ENCODE peak calls at places on chromosomes 3 and 15, in eight cellular contexts. One of them, this sample, is unnamed.

GRCh38 chr15:98439523-98439942 is 208.8 kb upstream of the IGF1R start:
- DNase-seq in upper lobe of right lung: no peak
- DNase-seq in cardiac fibroblast: no peak
- DNase-seq in LoVo: no peak
- DNase-seq in heart right ventricle: no peak
- DNase-seq in nucleus accumbens: no peak
- DNase-seq in psoas muscle: no peak
- DNase-seq in activated T-cell treated with anti-CD3 and anti-CD28 coated beads for 24 hours: no peak
- DNase-seq in this sample: no peak

GRCh38 chr3:12890610-12891390 is 49.4 kb upstream of the RPL32 start:
- DNase-seq in upper lobe of right lung: no peak
- DNase-seq in cardiac fibroblast: no peak
- DNase-seq in LoVo: no peak
- DNase-seq in heart right ventricle: no peak
- DNase-seq in nucleus accumbens: no peak
- DNase-seq in psoas muscle: peak
- DNase-seq in activated T-cell treated with anti-CD3 and anti-CD28 coated beads for 24 hours: no peak
- DNase-seq in this sample: no peak

GRCh38 chr15:78457101-78457500 is 19.1 kb downstream of the IREB2 start:
- DNase-seq in upper lobe of right lung: no peak
- DNase-seq in cardiac fibroblast: peak
- DNase-seq in LoVo: peak
- DNase-seq in heart right ventricle: no peak
- DNase-seq in nucleus accumbens: no peak
- DNase-seq in psoas muscle: no peak
- DNase-seq in activated T-cell treated with anti-CD3 and anti-CD28 coated beads for 24 hours: no peak
- DNase-seq in this sample: peak

GRCh38 chr3:9934235-9934621 is 594 bp downstream of the CRELD1 start:
- DNase-seq in upper lobe of right lung: no peak
- DNase-seq in cardiac fibroblast: no peak
- DNase-seq in LoVo: no peak
- DNase-seq in heart right ventricle: no peak
- DNase-seq in nucleus accumbens: no peak
- DNase-seq in psoas muscle: no peak
- DNase-seq in activated T-cell treated with anti-CD3 and anti-CD28 coated beads for 24 hours: no peak
- DNase-seq in this sample: no peak

GRCh38 chr15:48102167-48102566 is 18.6 kb upstream of the SLC24A5 start:
- DNase-seq in upper lobe of right lung: no peak
- DNase-seq in cardiac fibroblast: no peak
- DNase-seq in LoVo: no peak
- DNase-seq in heart right ventricle: no peak
- DNase-seq in nucleus accumbens: no peak
- DNase-seq in psoas muscle: no peak
- DNase-seq in activated T-cell treated with anti-CD3 and anti-CD28 coated beads for 24 hours: no peak
- DNase-seq in this sample: no peak

GRCh38 chr3:144429719-144430121 is 458.1 kb downstream of the DIPK2A start:
- DNase-seq in upper lobe of right lung: no peak
- DNase-seq in cardiac fibroblast: no peak
- DNase-seq in LoVo: no peak
- DNase-seq in heart right ventricle: no peak
- DNase-seq in nucleus accumbens: no peak
- DNase-seq in psoas muscle: no peak
- DNase-seq in activated T-cell treated with anti-CD3 and anti-CD28 coated beads for 24 hours: no peak
- DNase-seq in this sample: no peak

GRCh38 chr3:128683957-128684356 is 33.3 kb upstream of the RPN1 start:
- DNase-seq in upper lobe of right lung: no peak
- DNase-seq in cardiac fibroblast: no peak
- DNase-seq in LoVo: no peak
- DNase-seq in heart right ventricle: no peak
- DNase-seq in nucleus accumbens: no peak
- DNase-seq in psoas muscle: no peak
- DNase-seq in activated T-cell treated with anti-CD3 and anti-CD28 coated beads for 24 hours: no peak
- DNase-seq in this sample: no peak

GRCh38 chr15:55222588-55222987 is 25.8 kb upstream of the RSL24D1 start:
- DNase-seq in upper lobe of right lung: no peak
- DNase-seq in cardiac fibroblast: no peak
- DNase-seq in LoVo: no peak
- DNase-seq in heart right ventricle: no peak
- DNase-seq in nucleus accumbens: no peak
- DNase-seq in psoas muscle: no peak
- DNase-seq in activated T-cell treated with anti-CD3 and anti-CD28 coated beads for 24 hours: no peak
- DNase-seq in this sample: no peak

GRCh38 chr3:171556133-171556532 is 95.9 kb upstream of the TNIK start:
- DNase-seq in upper lobe of right lung: no peak
- DNase-seq in cardiac fibroblast: no peak
- DNase-seq in LoVo: no peak
- DNase-seq in heart right ventricle: peak
- DNase-seq in nucleus accumbens: no peak
- DNase-seq in psoas muscle: no peak
- DNase-seq in activated T-cell treated with anti-CD3 and anti-CD28 coated beads for 24 hours: no peak
- DNase-seq in this sample: no peak

GRCh38 chr3:114674041-114674440 is 380.2 kb downstream of the TIGIT start:
- DNase-seq in upper lobe of right lung: no peak
- DNase-seq in cardiac fibroblast: no peak
- DNase-seq in LoVo: no peak
- DNase-seq in heart right ventricle: no peak
- DNase-seq in nucleus accumbens: no peak
- DNase-seq in psoas muscle: no peak
- DNase-seq in activated T-cell treated with anti-CD3 and anti-CD28 coated beads for 24 hours: no peak
- DNase-seq in this sample: no peak

GRCh38 chr15:73352082-73352481 is 16.7 kb downstream of the HCN4 start:
- DNase-seq in upper lobe of right lung: no peak
- DNase-seq in cardiac fibroblast: peak
- DNase-seq in LoVo: no peak
- DNase-seq in heart right ventricle: peak
- DNase-seq in nucleus accumbens: no peak
- DNase-seq in psoas muscle: no peak
- DNase-seq in activated T-cell treated with anti-CD3 and anti-CD28 coated beads for 24 hours: no peak
- DNase-seq in this sample: no peak

GRCh38 chr15:44157679-44158078 is 37.4 kb downstream of the FRMD5 start:
- DNase-seq in upper lobe of right lung: no peak
- DNase-seq in cardiac fibroblast: peak
- DNase-seq in LoVo: peak
- DNase-seq in heart right ventricle: no peak
- DNase-seq in nucleus accumbens: no peak
- DNase-seq in psoas muscle: no peak
- DNase-seq in activated T-cell treated with anti-CD3 and anti-CD28 coated beads for 24 hours: no peak
- DNase-seq in this sample: peak

GRCh38 chr15:26311710-26312236 is 448.6 kb upstream of the ATP10A start:
- DNase-seq in upper lobe of right lung: no peak
- DNase-seq in cardiac fibroblast: no peak
- DNase-seq in LoVo: no peak
- DNase-seq in heart right ventricle: no peak
- DNase-seq in nucleus accumbens: no peak
- DNase-seq in psoas muscle: no peak
- DNase-seq in activated T-cell treated with anti-CD3 and anti-CD28 coated beads for 24 hours: no peak
- DNase-seq in this sample: no peak

GRCh38 chr15:94324117-94324826 is 92.9 kb downstream of the MCTP2 start:
- DNase-seq in upper lobe of right lung: no peak
- DNase-seq in cardiac fibroblast: peak
- DNase-seq in LoVo: peak
- DNase-seq in heart right ventricle: peak
- DNase-seq in nucleus accumbens: no peak
- DNase-seq in psoas muscle: peak
- DNase-seq in activated T-cell treated with anti-CD3 and anti-CD28 coated beads for 24 hours: peak
- DNase-seq in this sample: peak

GRCh38 chr3:52140000-52140399 is 14.2 kb downstream of the POC1A start:
- DNase-seq in upper lobe of right lung: no peak
- DNase-seq in cardiac fibroblast: no peak
- DNase-seq in LoVo: no peak
- DNase-seq in heart right ventricle: peak
- DNase-seq in nucleus accumbens: no peak
- DNase-seq in psoas muscle: no peak
- DNase-seq in activated T-cell treated with anti-CD3 and anti-CD28 coated beads for 24 hours: no peak
- DNase-seq in this sample: no peak

GRCh38 chr15:96851613-96852012 is 521.1 kb downstream of the NR2F2 start:
- DNase-seq in upper lobe of right lung: no peak
- DNase-seq in cardiac fibroblast: peak
- DNase-seq in LoVo: peak
- DNase-seq in heart right ventricle: no peak
- DNase-seq in nucleus accumbens: no peak
- DNase-seq in psoas muscle: no peak
- DNase-seq in activated T-cell treated with anti-CD3 and anti-CD28 coated beads for 24 hours: no peak
- DNase-seq in this sample: peak

GRCh38 chr3:76554717-76555116 is 485.2 kb upstream of the ROBO2 start:
- DNase-seq in upper lobe of right lung: no peak
- DNase-seq in cardiac fibroblast: no peak
- DNase-seq in LoVo: no peak
- DNase-seq in heart right ventricle: no peak
- DNase-seq in nucleus accumbens: no peak
- DNase-seq in psoas muscle: no peak
- DNase-seq in activated T-cell treated with anti-CD3 and anti-CD28 coated beads for 24 hours: no peak
- DNase-seq in this sample: peak

GRCh38 chr15:38563723-38564519 is 693 bp downstream of the RASGRP1 start:
- DNase-seq in upper lobe of right lung: peak
- DNase-seq in cardiac fibroblast: peak
- DNase-seq in LoVo: peak
- DNase-seq in heart right ventricle: peak
- DNase-seq in nucleus accumbens: peak
- DNase-seq in psoas muscle: peak
- DNase-seq in activated T-cell treated with anti-CD3 and anti-CD28 coated beads for 24 hours: peak
- DNase-seq in this sample: no peak

GRCh38 chr3:19891740-19892139 is 42.3 kb downstream of the EFHB start:
- DNase-seq in upper lobe of right lung: no peak
- DNase-seq in cardiac fibroblast: no peak
- DNase-seq in LoVo: no peak
- DNase-seq in heart right ventricle: no peak
- DNase-seq in nucleus accumbens: no peak
- DNase-seq in psoas muscle: no peak
- DNase-seq in activated T-cell treated with anti-CD3 and anti-CD28 coated beads for 24 hours: no peak
- DNase-seq in this sample: peak

GRCh38 chr15:26889298-26889898 is 22.5 kb downstream of the GABRA5 start:
- DNase-seq in upper lobe of right lung: no peak
- DNase-seq in cardiac fibroblast: peak
- DNase-seq in LoVo: peak
- DNase-seq in heart right ventricle: peak
- DNase-seq in nucleus accumbens: no peak
- DNase-seq in psoas muscle: no peak
- DNase-seq in activated T-cell treated with anti-CD3 and anti-CD28 coated beads for 24 hours: peak
- DNase-seq in this sample: peak

GRCh38 chr15:45314960-45315359 is 62.9 kb downstream of the SLC28A2 start:
- DNase-seq in upper lobe of right lung: no peak
- DNase-seq in cardiac fibroblast: peak
- DNase-seq in LoVo: no peak
- DNase-seq in heart right ventricle: peak
- DNase-seq in nucleus accumbens: no peak
- DNase-seq in psoas muscle: no peak
- DNase-seq in activated T-cell treated with anti-CD3 and anti-CD28 coated beads for 24 hours: no peak
- DNase-seq in this sample: no peak

GRCh38 chr3:57126244-57126643 is 38.9 kb downstream of the IL17RD start:
- DNase-seq in upper lobe of right lung: no peak
- DNase-seq in cardiac fibroblast: no peak
- DNase-seq in LoVo: no peak
- DNase-seq in heart right ventricle: no peak
- DNase-seq in nucleus accumbens: no peak
- DNase-seq in psoas muscle: no peak
- DNase-seq in activated T-cell treated with anti-CD3 and anti-CD28 coated beads for 24 hours: no peak
- DNase-seq in this sample: no peak

GRCh38 chr3:177195941-177196472 is 1.3 kb downstream of the TBL1XR1 start:
- DNase-seq in upper lobe of right lung: no peak
- DNase-seq in cardiac fibroblast: no peak
- DNase-seq in LoVo: no peak
- DNase-seq in heart right ventricle: peak
- DNase-seq in nucleus accumbens: no peak
- DNase-seq in psoas muscle: no peak
- DNase-seq in activated T-cell treated with anti-CD3 and anti-CD28 coated beads for 24 hours: no peak
- DNase-seq in this sample: no peak

GRCh38 chr3:116741462-116741861 is 31.9 kb downstream of the TUSC7 start:
- DNase-seq in upper lobe of right lung: no peak
- DNase-seq in cardiac fibroblast: no peak
- DNase-seq in LoVo: no peak
- DNase-seq in heart right ventricle: no peak
- DNase-seq in nucleus accumbens: peak
- DNase-seq in psoas muscle: no peak
- DNase-seq in activated T-cell treated with anti-CD3 and anti-CD28 coated beads for 24 hours: no peak
- DNase-seq in this sample: no peak

GRCh38 chr3:127768346-127769008 is 53.8 kb downstream of the MGLL start:
- DNase-seq in upper lobe of right lung: peak
- DNase-seq in cardiac fibroblast: peak
- DNase-seq in LoVo: peak
- DNase-seq in heart right ventricle: no peak
- DNase-seq in nucleus accumbens: no peak
- DNase-seq in psoas muscle: peak
- DNase-seq in activated T-cell treated with anti-CD3 and anti-CD28 coated beads for 24 hours: no peak
- DNase-seq in this sample: peak

GRCh38 chr3:138781012-138781470 is 53.7 kb downstream of the PIK3CB start:
- DNase-seq in upper lobe of right lung: no peak
- DNase-seq in cardiac fibroblast: no peak
- DNase-seq in LoVo: no peak
- DNase-seq in heart right ventricle: no peak
- DNase-seq in nucleus accumbens: no peak
- DNase-seq in psoas muscle: no peak
- DNase-seq in activated T-cell treated with anti-CD3 and anti-CD28 coated beads for 24 hours: peak
- DNase-seq in this sample: no peak

GRCh38 chr3:128492353-128493220 is at the start of gene GATA2:
- DNase-seq in upper lobe of right lung: peak
- DNase-seq in cardiac fibroblast: no peak
- DNase-seq in LoVo: no peak
- DNase-seq in heart right ventricle: no peak
- DNase-seq in nucleus accumbens: no peak
- DNase-seq in psoas muscle: no peak
- DNase-seq in activated T-cell treated with anti-CD3 and anti-CD28 coated beads for 24 hours: no peak
- DNase-seq in this sample: no peak

GRCh38 chr3:27358372-27358771 is 10.8 kb downstream of the NEK10 start:
- DNase-seq in upper lobe of right lung: no peak
- DNase-seq in cardiac fibroblast: no peak
- DNase-seq in LoVo: no peak
- DNase-seq in heart right ventricle: no peak
- DNase-seq in nucleus accumbens: no peak
- DNase-seq in psoas muscle: no peak
- DNase-seq in activated T-cell treated with anti-CD3 and anti-CD28 coated beads for 24 hours: no peak
- DNase-seq in this sample: no peak

GRCh38 chr15:38864122-38864521 is 299.5 kb upstream of the RASGRP1 start:
- DNase-seq in upper lobe of right lung: no peak
- DNase-seq in cardiac fibroblast: peak
- DNase-seq in LoVo: no peak
- DNase-seq in heart right ventricle: no peak
- DNase-seq in nucleus accumbens: no peak
- DNase-seq in psoas muscle: no peak
- DNase-seq in activated T-cell treated with anti-CD3 and anti-CD28 coated beads for 24 hours: no peak
- DNase-seq in this sample: no peak

GRCh38 chr3:65619391-65620298 is 419.1 kb downstream of the MAGI1 start:
- DNase-seq in upper lobe of right lung: no peak
- DNase-seq in cardiac fibroblast: peak
- DNase-seq in LoVo: no peak
- DNase-seq in heart right ventricle: no peak
- DNase-seq in nucleus accumbens: no peak
- DNase-seq in psoas muscle: no peak
- DNase-seq in activated T-cell treated with anti-CD3 and anti-CD28 coated beads for 24 hours: no peak
- DNase-seq in this sample: no peak

GRCh38 chr3:127143172-127143571 is 49.8 kb upstream of the PRR23E start:
- DNase-seq in upper lobe of right lung: no peak
- DNase-seq in cardiac fibroblast: no peak
- DNase-seq in LoVo: no peak
- DNase-seq in heart right ventricle: no peak
- DNase-seq in nucleus accumbens: no peak
- DNase-seq in psoas muscle: no peak
- DNase-seq in activated T-cell treated with anti-CD3 and anti-CD28 coated beads for 24 hours: no peak
- DNase-seq in this sample: no peak